ENCODE peak calls at places on chromosomes 11 and 22, in eight cellular contexts. Q, B, X, H, W, P, G and V are unnamed samples.

GRCh38 chr11:114257621-114258558 is 38.3 kb upstream of the NNMT start:
- DNase-seq in Q (no peak), B (no peak), W (no peak), H (peak; percentile 86), X (no peak), P (peak; percentile 88), G (peak; percentile 82), V (no peak)

GRCh38 chr22:39942433-39943213 is 17.6 kb upstream of the TMA7B start:
- DNase-seq in Q (no peak), H (no peak), W (no peak), X (no peak), B (no peak), G (no peak), P (no peak), V (no peak)

GRCh38 chr11:29306527-29306926 is 710.3 kb downstream of the KCNA4 start:
- DNase-seq in H (no peak), G (no peak), W (no peak), X (no peak), P (peak; percentile 62), Q (no peak), B (no peak), V (no peak)

GRCh38 chr11:98455500-98456186 is 565.1 kb upstream of the CNTN5 start:
- DNase-seq in G (no peak), P (no peak), H (no peak), W (no peak), X (no peak), Q (no peak), B (no peak), V (no peak)

GRCh38 chr11:82949352-82949751 is 47.8 kb downstream of the DDIAS start:
- DNase-seq in X (no peak), G (no peak), H (no peak), W (no peak), B (no peak), P (no peak), Q (no peak), V (no peak)

GRCh38 chr11:126354631-126355323 is 709 bp upstream of the ST3GAL4 start:
- DNase-seq in P (no peak), W (no peak), Q (no peak), G (peak; percentile 70), H (no peak), X (no peak), B (no peak), V (peak; percentile 6)

GRCh38 chr11:33475999-33476398 is 218.8 kb downstream of the HIPK3 start:
- DNase-seq in H (no peak), Q (no peak), P (no peak), X (no peak), G (no peak), B (no peak), W (no peak), V (no peak)

GRCh38 chr11:59186130-59186594 is 14.2 kb downstream of the DTX4 start:
- DNase-seq in X (peak; percentile 34), B (peak; percentile 57), P (no peak), G (no peak), W (peak; percentile 34), H (no peak), Q (peak; percentile 41), V (peak; percentile 40)

GRCh38 chr22:46614070-46614931 is 5.9 kb upstream of the GRAMD4 start:
- DNase-seq in H (no peak), G (peak; percentile 88), Q (no peak), B (no peak), X (peak; percentile 59), W (no peak), P (no peak), V (peak; percentile 91)

GRCh38 chr11:76885390-76886097 is 24.8 kb downstream of the ACER3 start:
- DNase-seq in G (no peak), H (no peak), X (no peak), W (peak; percentile 62), Q (no peak), B (no peak), P (no peak), V (no peak)

GRCh38 chr11:11230802-11231562 is 122.1 kb downstream of the CSNK2A3 start:
- DNase-seq in X (no peak), P (no peak), G (no peak), Q (peak; percentile 24), B (peak; percentile 6), H (no peak), W (no peak), V (no peak)

GRCh38 chr22:20167643-20168322 is 16.9 kb upstream of the CCDC188 start:
- DNase-seq in W (no peak), G (no peak), Q (no peak), X (no peak), B (no peak), H (no peak), P (no peak), V (no peak)

GRCh38 chr22:44862981-44863860 is 110.8 kb downstream of the ARHGAP8 start:
- DNase-seq in Q (no peak), X (no peak), B (peak; percentile 16), P (no peak), W (no peak), G (no peak), H (no peak), V (no peak)

GRCh38 chr22:44870021-44870420 is 117.6 kb downstream of the ARHGAP8 start:
- DNase-seq in W (peak; percentile 38), Q (peak; percentile 27), G (no peak), H (no peak), B (peak; percentile 19), X (no peak), P (no peak), V (no peak)

GRCh38 chr22:44865193-44866057 is 113.0 kb downstream of the ARHGAP8 start:
- DNase-seq in W (no peak), P (no peak), Q (no peak), G (no peak), X (no peak), H (no peak), B (no peak), V (no peak)

GRCh38 chr22:44871782-44872181 is 119.4 kb downstream of the ARHGAP8 start:
- DNase-seq in Q (no peak), X (no peak), W (no peak), P (no peak), B (no peak), H (no peak), G (no peak), V (no peak)

GRCh38 chr22:44869196-44869595 is 116.8 kb downstream of the ARHGAP8 start:
- DNase-seq in X (no peak), B (no peak), H (no peak), G (no peak), W (no peak), P (no peak), Q (no peak), V (no peak)
- H3K27ac ChIP-seq in X (no peak overlapping the region), B (no peak overlapping the region), H (no peak overlapping the region), G (no peak overlapping the region), W (peak overlapping the region; percentile 69), P (no peak overlapping the region), Q (peak overlapping the region; percentile 93), V (no peak overlapping the region)

DNA sequence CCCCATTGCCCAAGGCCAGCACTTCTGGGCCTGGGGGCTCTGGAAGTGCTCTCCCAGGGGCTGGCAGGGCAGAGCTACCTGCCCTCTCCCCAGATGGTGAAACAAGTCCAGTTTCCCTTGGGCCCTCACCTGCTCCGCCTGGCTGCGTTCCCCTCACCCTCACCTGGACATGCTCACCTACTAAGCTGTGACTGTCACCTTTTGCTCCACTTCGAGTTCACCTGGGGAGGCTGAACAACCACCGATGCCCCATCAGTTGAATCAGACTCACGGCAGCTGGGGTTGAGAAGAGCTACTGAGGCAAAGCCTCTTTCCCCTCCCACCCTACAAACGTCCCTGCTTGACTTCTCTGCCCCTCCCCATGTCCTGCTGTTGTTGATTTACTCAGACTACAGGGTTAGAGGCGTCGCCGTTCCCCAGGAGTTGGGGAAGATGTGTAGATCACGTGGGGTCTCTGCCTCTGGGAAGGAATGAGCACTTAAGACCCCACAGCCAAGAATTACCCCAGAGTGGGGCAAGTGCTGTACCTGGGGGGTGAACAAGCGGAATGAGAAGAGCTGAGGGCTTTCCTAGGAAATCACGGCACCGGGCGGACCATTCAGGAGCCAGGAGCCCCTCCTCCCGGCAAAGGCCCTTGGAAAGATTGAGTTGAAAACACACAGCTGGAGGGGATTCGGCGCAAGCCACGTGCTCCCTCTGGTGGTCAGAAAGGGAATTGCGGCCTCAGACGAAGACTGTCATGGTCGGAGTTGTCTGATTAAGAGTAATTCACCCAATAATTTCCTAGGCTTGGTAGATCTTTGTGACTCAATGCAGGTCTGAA is 7.1 kb downstream of the FXYD2 start:
- DNase-seq in W (peak; percentile 60), B (peak; percentile 63), H (peak; percentile 84), P (peak; percentile 89), Q (peak; percentile 58), G (peak; percentile 94), X (peak; percentile 80), V (peak; percentile 78)
- H3K27ac ChIP-seq in W (no peak overlapping the region), B (no peak overlapping the region), H (no peak overlapping the region), P (peak overlapping the region; percentile 20), Q (peak overlapping the region; percentile 73), G (peak overlapping the region; percentile 73), X (no peak overlapping the region), V (no peak overlapping the region)

DNA sequence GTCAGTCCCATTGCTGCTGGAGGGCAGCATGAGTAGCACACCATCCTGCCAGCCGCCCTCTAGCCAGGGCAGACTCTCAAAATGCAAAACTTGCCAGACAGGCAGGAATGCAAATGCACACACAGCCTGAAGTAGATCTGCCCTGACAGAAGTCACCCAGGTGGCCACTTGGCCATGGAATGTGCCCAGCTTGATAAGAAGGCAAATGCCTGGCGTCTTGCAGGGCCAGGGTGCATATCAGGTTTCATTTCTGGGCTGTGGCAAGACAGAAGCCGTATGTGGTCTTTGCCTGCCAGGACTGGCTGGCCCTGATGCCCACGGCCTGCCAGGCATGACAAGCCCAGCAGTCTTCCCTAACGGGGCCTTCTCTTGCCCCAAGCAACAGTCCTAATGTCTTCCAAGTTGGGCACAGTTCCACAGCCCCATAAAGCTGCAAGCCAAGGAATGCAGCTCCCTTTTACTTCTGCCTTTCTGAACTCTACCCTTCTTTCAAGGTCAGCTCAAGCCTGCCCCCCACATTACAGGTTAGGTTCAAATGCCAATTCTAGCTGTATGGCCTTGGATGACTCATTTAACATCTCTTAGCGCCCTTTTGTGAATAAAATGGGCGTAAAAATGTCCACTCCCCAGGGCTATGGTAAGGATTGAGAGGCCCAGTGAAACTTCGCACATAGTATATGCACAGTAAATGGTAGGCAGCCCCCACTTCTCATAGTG is 29.7 kb downstream of the POU2AF3 start:
- DNase-seq in W (no peak), P (peak; percentile 72), H (peak; percentile 74), Q (no peak), G (no peak), X (no peak), B (no peak), V (no peak)
- H3K27ac ChIP-seq in W (peak overlapping the region; percentile 48), P (peak overlapping the region; percentile 89), H (peak overlapping the region; percentile 72), Q (no peak overlapping the region), G (no peak overlapping the region), X (no peak overlapping the region), B (no peak overlapping the region), V (no peak overlapping the region)

GRCh38 chr22:36075724-36076123 is 47.1 kb upstream of the RBFOX2 start:
- DNase-seq in H (no peak), Q (no peak), X (no peak), P (no peak), W (no peak), B (no peak), G (no peak), V (no peak)

GRCh38 chr22:36075230-36075629 is 46.6 kb upstream of the RBFOX2 start:
- DNase-seq in H (no peak), W (no peak), X (no peak), Q (no peak), P (no peak), B (no peak), G (no peak), V (no peak)

GRCh38 chr22:36081023-36081431 is 52.4 kb upstream of the RBFOX2 start:
- DNase-seq in W (no peak), X (no peak), Q (no peak), B (no peak), G (no peak), H (peak; percentile 73), P (peak; percentile 64), V (no peak)

GRCh38 chr22:36077261-36077660 is 48.6 kb upstream of the RBFOX2 start:
- DNase-seq in B (no peak), W (no peak), H (no peak), Q (no peak), P (no peak), G (no peak), X (no peak), V (no peak)

GRCh38 chr22:36079041-36079440 is 50.4 kb upstream of the RBFOX2 start:
- DNase-seq in X (no peak), P (no peak), B (no peak), Q (no peak), G (no peak), H (no peak), W (no peak), V (no peak)
- H3K27ac ChIP-seq in X (no peak overlapping the region), P (no peak overlapping the region), B (no peak overlapping the region), Q (no peak overlapping the region), G (no peak overlapping the region), H (no peak overlapping the region), W (no peak overlapping the region), V (no peak overlapping the region)